ENCODE peak calls at places on chromosomes 7 and 10, in ten cellular contexts. F, O, C, M, H, S, G, B, V and Q are unnamed samples.
A peak's percentile ranks its signal among the peaks of the same experiment; 100 is the strongest.

GRCh38 chr10:78996449-78997129 is 72.2 kb upstream of the ZMIZ1 start:
- DNase-seq in F (no peak), O (no peak), C (no peak), M (no peak), H (no peak), S (no peak), G (no peak), B (no peak), V (no peak), Q (no peak)

GRCh38 chr7:139673230-139673629 is 104.6 kb downstream of the HIPK2 start:
- DNase-seq in F (no peak), O (no peak), C (no peak), M (no peak), H (no peak), S (no peak), G (no peak), B (peak; percentile 79), V (no peak), Q (no peak)

GRCh38 chr10:13776861-13777301 is 190.1 kb downstream of the PRPF18 start:
- DNase-seq in F (peak; percentile 53), O (no peak), C (peak; percentile 51), M (no peak), H (no peak), S (no peak), G (peak; percentile 90), B (no peak), V (no peak), Q (no peak)

GRCh38 chr7:107267138-107267537 is 98.3 kb downstream of the HBP1 start:
- DNase-seq in F (no peak), O (no peak), C (no peak), M (no peak), H (no peak), S (no peak), G (no peak), B (no peak), V (no peak), Q (no peak)

GRCh38 chr7:49279886-49280285 is 355.5 kb downstream of the CDC14C start:
- DNase-seq in F (no peak), O (no peak), C (no peak), M (no peak), H (no peak), S (no peak), G (no peak), B (no peak), V (no peak), Q (no peak)

GRCh38 chr7:132782777-132783633 is 206.7 kb upstream of the PLXNA4 start:
- DNase-seq in F (peak; percentile 61), O (no peak), C (peak; percentile 19), M (no peak), H (no peak), S (no peak), G (peak; percentile 85), B (no peak), V (no peak), Q (no peak)

GRCh38 chr10:105700327-105700726 is 1059.2 kb downstream of the SORCS3 start:
- DNase-seq in F (no peak), O (no peak), C (no peak), M (no peak), H (no peak), S (no peak), G (no peak), B (peak; percentile 44), V (no peak), Q (no peak)

GRCh38 chr7:141160246-141160855 is 86.5 kb downstream of the TMEM178B start:
- DNase-seq in F (peak; percentile 86), O (no peak), C (no peak), M (no peak), H (no peak), S (no peak), G (no peak), B (no peak), V (no peak), Q (no peak)

GRCh38 chr7:106031271-106032029 is 68.4 kb downstream of the CDHR3 start:
- DNase-seq in F (no peak), O (no peak), C (peak; percentile 61), M (no peak), H (no peak), S (no peak), G (peak; percentile 11), B (peak; percentile 43), V (no peak), Q (peak; percentile 89)

GRCh38 chr7:55133630-55134392 is 115.0 kb downstream of the EGFR start:
- DNase-seq in F (peak; percentile 87), O (peak; percentile 80), C (peak; percentile 97), M (no peak), H (peak; percentile 65), S (no peak), G (peak; percentile 100), B (no peak), V (no peak), Q (no peak)

GRCh38 chr7:153017197-153017596 is 257.6 kb downstream of the ACTR3B start:
- DNase-seq in F (no peak), O (no peak), C (no peak), M (no peak), H (no peak), S (no peak), G (no peak), B (no peak), V (no peak), Q (no peak)

GRCh38 chr10:109933984-109934565 is 10.8 kb upstream of the XPNPEP1 start:
- DNase-seq in F (no peak), O (no peak), C (no peak), M (no peak), H (no peak), S (no peak), G (peak; percentile 15), B (peak; percentile 63), V (no peak), Q (peak; percentile 25)

GRCh38 chr10:6543431-6544005 is 36.6 kb downstream of the PRKCQ start:
- DNase-seq in F (no peak), O (no peak), C (no peak), M (no peak), H (no peak), S (peak; percentile 28), G (no peak), B (no peak), V (no peak), Q (no peak)

GRCh38 chr7:47622946-47623640 is 41.2 kb upstream of the TNS3 start:
- DNase-seq in F (peak; percentile 75), O (no peak), C (peak; percentile 86), M (no peak), H (no peak), S (no peak), G (peak; percentile 97), B (no peak), V (no peak), Q (no peak)

GRCh38 chr7:36072620-36073019 is 80.4 kb upstream of the EEPD1 start:
- DNase-seq in F (no peak), O (no peak), C (no peak), M (no peak), H (no peak), S (no peak), G (no peak), B (no peak), V (no peak), Q (no peak)

GRCh38 chr10:48608926-48609325 is 4.1 kb upstream of the ARHGAP22 start:
- DNase-seq in F (peak; percentile 60), O (no peak), C (no peak), M (no peak), H (no peak), S (no peak), G (no peak), B (no peak), V (no peak), Q (no peak)